ENCODE peak calls at places on chromosome 5, in six cellular contexts. One of them, this sample, is unnamed.

GRCh38 chr5:7094626-7095025 is 301.3 kb upstream of the ADCY2 start:
- DNase-seq in IMR-90: no peak
- DNase-seq in psoas muscle: no peak
- DNase-seq in neural progenitor cell: peak
- DNase-seq in dorsolateral prefrontal cortex: no peak
- DNase-seq in NB4: peak
- DNase-seq in this sample: no peak

GRCh38 chr5:14165375-14166091 is 22.4 kb downstream of the TRIO start:
- DNase-seq in IMR-90: peak
- DNase-seq in psoas muscle: no peak
- DNase-seq in neural progenitor cell: no peak
- DNase-seq in dorsolateral prefrontal cortex: no peak
- DNase-seq in NB4: peak
- DNase-seq in this sample: peak

GRCh38 chr5:36552626-36553393 is 53.6 kb upstream of the SLC1A3 start:
- DNase-seq in IMR-90: no peak
- DNase-seq in psoas muscle: no peak
- DNase-seq in neural progenitor cell: no peak
- DNase-seq in dorsolateral prefrontal cortex: no peak
- DNase-seq in NB4: no peak
- DNase-seq in this sample: no peak

GRCh38 chr5:128881609-128882008 is 83.7 kb upstream of the SLC27A6 start:
- DNase-seq in IMR-90: no peak
- DNase-seq in psoas muscle: no peak
- DNase-seq in neural progenitor cell: no peak
- DNase-seq in dorsolateral prefrontal cortex: no peak
- DNase-seq in NB4: no peak
- DNase-seq in this sample: no peak

GRCh38 chr5:122942164-122942914 is 94.2 kb downstream of the PPIC start:
- DNase-seq in IMR-90: peak
- DNase-seq in psoas muscle: no peak
- DNase-seq in neural progenitor cell: no peak
- DNase-seq in dorsolateral prefrontal cortex: no peak
- DNase-seq in NB4: no peak
- DNase-seq in this sample: peak

GRCh38 chr5:154278908-154279307 is 88.4 kb downstream of the GALNT10 start:
- DNase-seq in IMR-90: peak
- DNase-seq in psoas muscle: no peak
- DNase-seq in neural progenitor cell: no peak
- DNase-seq in dorsolateral prefrontal cortex: no peak
- DNase-seq in NB4: no peak
- DNase-seq in this sample: no peak

GRCh38 chr5:174556756-174557155 is 167.6 kb upstream of the MSX2 start:
- DNase-seq in IMR-90: peak
- DNase-seq in psoas muscle: no peak
- DNase-seq in neural progenitor cell: no peak
- DNase-seq in dorsolateral prefrontal cortex: no peak
- DNase-seq in NB4: no peak
- DNase-seq in this sample: no peak

GRCh38 chr5:150153957-150154617 is 1.6 kb downstream of the PDGFRB start:
- DNase-seq in IMR-90: peak
- DNase-seq in psoas muscle: no peak
- DNase-seq in neural progenitor cell: peak
- DNase-seq in dorsolateral prefrontal cortex: peak
- DNase-seq in NB4: peak
- DNase-seq in this sample: peak

GRCh38 chr5:178449163-178450060 is 140.8 kb downstream of the COL23A1 start:
- DNase-seq in IMR-90: no peak
- DNase-seq in psoas muscle: no peak
- DNase-seq in neural progenitor cell: no peak
- DNase-seq in dorsolateral prefrontal cortex: no peak
- DNase-seq in NB4: peak
- DNase-seq in this sample: no peak

GRCh38 chr5:68535121-68535520 is 319.6 kb downstream of the PIK3R1 start:
- DNase-seq in IMR-90: no peak
- DNase-seq in psoas muscle: no peak
- DNase-seq in neural progenitor cell: no peak
- DNase-seq in dorsolateral prefrontal cortex: no peak
- DNase-seq in NB4: no peak
- DNase-seq in this sample: no peak

GRCh38 chr5:14696057-14696456 is 31.5 kb downstream of the OTULIN start:
- DNase-seq in IMR-90: peak
- DNase-seq in psoas muscle: no peak
- DNase-seq in neural progenitor cell: no peak
- DNase-seq in dorsolateral prefrontal cortex: no peak
- DNase-seq in NB4: no peak
- DNase-seq in this sample: no peak

GRCh38 chr5:59755476-59755875 is 138.1 kb downstream of the PDE4D start:
- DNase-seq in IMR-90: no peak
- DNase-seq in psoas muscle: no peak
- DNase-seq in neural progenitor cell: no peak
- DNase-seq in dorsolateral prefrontal cortex: no peak
- DNase-seq in NB4: no peak
- DNase-seq in this sample: no peak

GRCh38 chr5:85938201-85938600 is 679.5 kb upstream of the COX7C start:
- DNase-seq in IMR-90: no peak
- DNase-seq in psoas muscle: no peak
- DNase-seq in neural progenitor cell: no peak
- DNase-seq in dorsolateral prefrontal cortex: no peak
- DNase-seq in NB4: no peak
- DNase-seq in this sample: no peak

GRCh38 chr5:130992621-130993020 is 172.4 kb downstream of the HINT1 start:
- DNase-seq in IMR-90: no peak
- DNase-seq in psoas muscle: no peak
- DNase-seq in neural progenitor cell: no peak
- DNase-seq in dorsolateral prefrontal cortex: no peak
- DNase-seq in NB4: no peak
- DNase-seq in this sample: no peak

GRCh38 chr5:4156153-4156552 is 560.5 kb downstream of the IRX1 start:
- DNase-seq in IMR-90: no peak
- DNase-seq in psoas muscle: no peak
- DNase-seq in neural progenitor cell: no peak
- DNase-seq in dorsolateral prefrontal cortex: no peak
- DNase-seq in NB4: no peak
- DNase-seq in this sample: no peak

GRCh38 chr5:105506692-105507277 is 1944.2 kb upstream of the NUDT12 start:
- DNase-seq in IMR-90: peak
- DNase-seq in psoas muscle: no peak
- DNase-seq in neural progenitor cell: peak
- DNase-seq in dorsolateral prefrontal cortex: no peak
- DNase-seq in NB4: peak
- DNase-seq in this sample: peak

GRCh38 chr5:179816401-179817070 is 4.2 kb upstream of the SQSTM1 start:
- DNase-seq in IMR-90: no peak
- DNase-seq in psoas muscle: peak
- DNase-seq in neural progenitor cell: peak
- DNase-seq in dorsolateral prefrontal cortex: no peak
- DNase-seq in NB4: no peak
- DNase-seq in this sample: no peak

GRCh38 chr5:120882042-120882775 is 418.1 kb downstream of the PRR16 start:
- DNase-seq in IMR-90: no peak
- DNase-seq in psoas muscle: no peak
- DNase-seq in neural progenitor cell: no peak
- DNase-seq in dorsolateral prefrontal cortex: no peak
- DNase-seq in NB4: no peak
- DNase-seq in this sample: no peak

GRCh38 chr5:103120607-103121200 is 603 bp downstream of the PPIP5K2 start:
- DNase-seq in IMR-90: peak
- DNase-seq in psoas muscle: no peak
- DNase-seq in neural progenitor cell: peak
- DNase-seq in dorsolateral prefrontal cortex: no peak
- DNase-seq in NB4: peak
- DNase-seq in this sample: peak

GRCh38 chr5:160231789-160232342 is 2.6 kb downstream of the FABP6 start:
- DNase-seq in IMR-90: peak
- DNase-seq in psoas muscle: no peak
- DNase-seq in neural progenitor cell: no peak
- DNase-seq in dorsolateral prefrontal cortex: no peak
- DNase-seq in NB4: no peak
- DNase-seq in this sample: no peak

GRCh38 chr5:77776606-77777206 is 567 bp upstream of the TBCA start:
- DNase-seq in IMR-90: peak
- DNase-seq in psoas muscle: no peak
- DNase-seq in neural progenitor cell: no peak
- DNase-seq in dorsolateral prefrontal cortex: no peak
- DNase-seq in NB4: no peak
- DNase-seq in this sample: no peak

GRCh38 chr5:178212241-178213002 is 8.1 kb downstream of the HNRNPAB start:
- DNase-seq in IMR-90: no peak
- DNase-seq in psoas muscle: no peak
- DNase-seq in neural progenitor cell: no peak
- DNase-seq in dorsolateral prefrontal cortex: no peak
- DNase-seq in NB4: peak
- DNase-seq in this sample: no peak

GRCh38 chr5:101942321-101942882 is 353.7 kb downstream of the SLCO4C1 start:
- DNase-seq in IMR-90: no peak
- DNase-seq in psoas muscle: no peak
- DNase-seq in neural progenitor cell: peak
- DNase-seq in dorsolateral prefrontal cortex: no peak
- DNase-seq in NB4: peak
- DNase-seq in this sample: peak

GRCh38 chr5:81971086-81971693 is 633 bp upstream of the ATG10 start:
- DNase-seq in IMR-90: peak
- DNase-seq in psoas muscle: no peak
- DNase-seq in neural progenitor cell: peak
- DNase-seq in dorsolateral prefrontal cortex: no peak
- DNase-seq in NB4: peak
- DNase-seq in this sample: peak

GRCh38 chr5:6342689-6343315 is 35.5 kb downstream of the MED10 start:
- DNase-seq in IMR-90: no peak
- DNase-seq in psoas muscle: no peak
- DNase-seq in neural progenitor cell: no peak
- DNase-seq in dorsolateral prefrontal cortex: no peak
- DNase-seq in NB4: no peak
- DNase-seq in this sample: no peak

GRCh38 chr5:113232667-113233066 is 202.1 kb downstream of the TSSK1B start:
- DNase-seq in IMR-90: no peak
- DNase-seq in psoas muscle: no peak
- DNase-seq in neural progenitor cell: no peak
- DNase-seq in dorsolateral prefrontal cortex: no peak
- DNase-seq in NB4: no peak
- DNase-seq in this sample: no peak

GRCh38 chr5:179890751-179891682 is 16.7 kb downstream of the TBC1D9B start:
- DNase-seq in IMR-90: no peak
- DNase-seq in psoas muscle: no peak
- DNase-seq in neural progenitor cell: no peak
- DNase-seq in dorsolateral prefrontal cortex: no peak
- DNase-seq in NB4: no peak
- DNase-seq in this sample: no peak

DNA sequence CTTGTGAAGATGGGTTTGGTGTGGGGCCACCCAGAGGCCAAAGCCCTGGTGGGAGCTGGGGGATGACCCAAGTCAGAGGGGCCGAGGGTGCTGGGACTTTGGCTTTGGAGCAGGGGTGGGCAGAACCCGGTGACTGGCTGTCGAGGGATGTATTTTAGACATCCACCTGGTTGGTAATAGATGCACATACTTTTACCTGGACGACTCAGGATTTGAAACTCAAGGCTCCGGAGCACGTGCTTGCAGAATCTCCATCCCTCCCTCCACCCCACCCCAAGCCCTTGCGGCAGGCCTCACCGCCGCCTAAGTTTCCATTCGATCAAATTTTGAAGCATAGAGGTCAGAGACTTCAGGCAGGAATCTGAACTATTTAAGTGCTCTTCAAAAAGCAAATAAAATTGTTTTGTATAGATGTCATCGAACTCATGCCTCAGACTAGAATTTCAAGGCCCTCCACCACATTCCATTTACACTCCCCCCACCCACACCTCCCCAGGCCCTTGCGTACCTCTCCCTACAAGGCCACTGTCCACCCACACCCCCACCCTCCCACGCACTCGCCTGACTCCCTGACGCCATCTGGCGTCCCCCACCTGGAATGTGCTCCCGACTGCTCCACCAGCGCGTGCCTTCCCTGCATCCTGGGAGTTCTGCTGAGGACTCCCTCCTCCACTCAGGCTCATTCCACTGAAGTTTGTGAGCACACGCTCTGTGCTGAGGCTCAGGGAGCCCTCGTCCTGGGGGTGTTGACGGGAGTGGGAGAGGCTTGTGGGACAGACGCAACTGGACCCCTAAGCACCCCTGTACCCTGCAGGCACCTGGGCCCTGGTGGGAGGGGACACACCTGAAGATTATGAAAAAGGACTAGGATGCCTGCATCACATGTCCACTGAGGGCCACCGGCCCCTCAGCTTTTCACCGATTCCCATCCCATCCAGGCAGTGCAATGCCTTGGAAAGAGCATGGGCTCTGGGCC is 56.4 kb upstream of the RPL26L1 start:
- DNase-seq in IMR-90: peak
- DNase-seq in psoas muscle: peak
- DNase-seq in neural progenitor cell: peak
- DNase-seq in dorsolateral prefrontal cortex: peak
- DNase-seq in NB4: peak
- DNase-seq in this sample: peak
- TF ChIP-seq CTCF in IMR-90: peak
- TF ChIP-seq CTCF in psoas muscle: peak
- TF ChIP-seq CTCF in neural progenitor cell: peak
- TF ChIP-seq CTCF in dorsolateral prefrontal cortex: peak
- TF ChIP-seq CTCF in NB4: peak
- TF ChIP-seq CTCF in this sample: peak

GRCh38 chr5:8839361-8840055 is 706.4 kb downstream of the SEMA5A start:
- DNase-seq in IMR-90: no peak
- DNase-seq in psoas muscle: no peak
- DNase-seq in neural progenitor cell: no peak
- DNase-seq in dorsolateral prefrontal cortex: peak
- DNase-seq in NB4: no peak
- DNase-seq in this sample: no peak
- H3K4me3 ChIP-seq in IMR-90: no peak
- H3K4me3 ChIP-seq in psoas muscle: no peak
- H3K4me3 ChIP-seq in neural progenitor cell: no peak
- H3K4me3 ChIP-seq in dorsolateral prefrontal cortex: peak
- H3K4me3 ChIP-seq in NB4: no peak
- H3K4me3 ChIP-seq in this sample: no peak

GRCh38 chr5:21806943-21807342 is 1046.2 kb downstream of the CDH12 start:
- DNase-seq in IMR-90: peak
- DNase-seq in psoas muscle: no peak
- DNase-seq in neural progenitor cell: no peak
- DNase-seq in dorsolateral prefrontal cortex: no peak
- DNase-seq in NB4: peak
- DNase-seq in this sample: peak

GRCh38 chr5:21806271-21806670 is 1046.9 kb downstream of the CDH12 start:
- DNase-seq in IMR-90: no peak
- DNase-seq in psoas muscle: no peak
- DNase-seq in neural progenitor cell: no peak
- DNase-seq in dorsolateral prefrontal cortex: no peak
- DNase-seq in NB4: no peak
- DNase-seq in this sample: no peak

GRCh38 chr5:21807953-21808352 is 1045.2 kb downstream of the CDH12 start:
- DNase-seq in IMR-90: peak
- DNase-seq in psoas muscle: no peak
- DNase-seq in neural progenitor cell: no peak
- DNase-seq in dorsolateral prefrontal cortex: no peak
- DNase-seq in NB4: no peak
- DNase-seq in this sample: peak

GRCh38 chr5:21810737-21811316 is 1042.3 kb downstream of the CDH12 start:
- DNase-seq in IMR-90: peak
- DNase-seq in psoas muscle: no peak
- DNase-seq in neural progenitor cell: peak
- DNase-seq in dorsolateral prefrontal cortex: no peak
- DNase-seq in NB4: peak
- DNase-seq in this sample: peak
- TF ChIP-seq CTCF in IMR-90: peak
- TF ChIP-seq CTCF in psoas muscle: peak
- TF ChIP-seq CTCF in neural progenitor cell: peak
- TF ChIP-seq CTCF in dorsolateral prefrontal cortex: peak
- TF ChIP-seq CTCF in NB4: no peak
- TF ChIP-seq CTCF in this sample: peak

GRCh38 chr5:143924311-143924710 is 112.3 kb downstream of the HMHB1 start:
- DNase-seq in IMR-90: peak
- DNase-seq in psoas muscle: no peak
- DNase-seq in neural progenitor cell: no peak
- DNase-seq in dorsolateral prefrontal cortex: no peak
- DNase-seq in NB4: no peak
- DNase-seq in this sample: no peak
- H3K4me3 ChIP-seq in IMR-90: no peak
- H3K4me3 ChIP-seq in psoas muscle: no peak
- H3K4me3 ChIP-seq in neural progenitor cell: no peak
- H3K4me3 ChIP-seq in dorsolateral prefrontal cortex: no peak
- H3K4me3 ChIP-seq in NB4: no peak
- H3K4me3 ChIP-seq in this sample: no peak

This sample was measured in fibroblast of pulmonary artery.